ENCODE peak calls at places on chromosome 3, in nine cellular contexts. S is GM13977; F is activated CD8-positive, alpha-beta T cell treated with anti-CD3 and anti-CD28 coated beads, Interleukin-2, amount 10 ng/mL, durations not matched to agents 7 days and 5 days; C is tibial nerve; N is dorsolateral prefrontal cortex; X is stimulated activated CD4-positive, alpha-beta T cell treated with anti-CD3 and anti-CD28 coated beads, Interleukin-1b, Interleukin-23, amount 100 ng/mL, for 1 hour; R is Peyer's patch; A is ELR; V is amygdala. P is an unnamed sample.

GRCh38 chr3:146465713-146466465 is 3.5 kb downstream of the PLSCR2 start:
- DNase-seq in N (no peak), C (no peak), R (no peak), X (no peak), A (peak), V (no peak), F (no peak), S (no peak), P (peak)

GRCh38 chr3:127544806-127545545 is 45.6 kb downstream of the TPRA1 start:
- DNase-seq in R (peak), F (no peak), N (no peak), C (no peak), S (no peak), X (no peak), V (no peak), A (no peak), P (no peak)

GRCh38 chr3:64494530-64494929 is 193.3 kb downstream of the ADAMTS9 start:
- DNase-seq in F (no peak), S (no peak), R (no peak), X (no peak), A (no peak), N (no peak), C (no peak), V (no peak), P (no peak)

GRCh38 chr3:66501483-66502266 is 853 bp upstream of the LRIG1 start:
- DNase-seq in S (no peak), A (no peak), F (no peak), N (no peak), V (no peak), X (no peak), C (no peak), R (no peak), P (no peak)

GRCh38 chr3:111906667-111907066 is 47.6 kb downstream of the PHLDB2 start:
- DNase-seq in V (no peak), C (no peak), X (no peak), A (peak), N (no peak), R (no peak), S (no peak), F (no peak), P (no peak)

GRCh38 chr3:127438371-127438770 is 150.5 kb upstream of the PRR20G start:
- DNase-seq in V (no peak), C (no peak), X (no peak), F (no peak), A (no peak), S (no peak), N (no peak), R (no peak), P (no peak)

GRCh38 chr3:156816794-156817741 is 9.1 kb upstream of the LEKR1 start:
- DNase-seq in A (peak), R (peak), F (peak), C (peak), V (peak), X (peak), S (peak), N (peak), P (peak)

GRCh38 chr3:149449100-149449654 is 25.3 kb upstream of the TM4SF4 start:
- DNase-seq in F (no peak), C (no peak), N (no peak), A (no peak), X (no peak), V (no peak), R (no peak), S (no peak), P (no peak)

GRCh38 chr3:120475722-120476385 is 25.1 kb upstream of the FSTL1 start:
- DNase-seq in R (no peak), S (no peak), V (no peak), A (peak), C (no peak), X (no peak), F (no peak), N (no peak), P (no peak)

GRCh38 chr3:141379250-141379872 is 11.1 kb downstream of the ZBTB38 start:
- DNase-seq in R (no peak), S (no peak), N (no peak), A (no peak), C (no peak), F (no peak), V (no peak), X (no peak), P (no peak)

GRCh38 chr3:76383781-76384180 is 598.4 kb upstream of the ZNF717 start:
- DNase-seq in X (no peak), R (no peak), V (no peak), S (no peak), C (no peak), N (peak), A (no peak), F (no peak), P (no peak)

GRCh38 chr3:140113983-140114923 is 179.3 kb downstream of the CLSTN2 start:
- DNase-seq in V (no peak), N (no peak), S (no peak), C (no peak), A (no peak), R (no peak), X (no peak), F (no peak), P (no peak)

GRCh38 chr3:125055913-125056705 is at the start of gene HEG1:
- DNase-seq in R (peak), F (peak), S (peak), V (peak), A (peak), C (peak), X (peak), N (peak), P (peak)

GRCh38 chr3:151901282-151901945 is 28.0 kb downstream of the SUCNR1 start:
- DNase-seq in V (no peak), S (no peak), R (no peak), X (no peak), C (no peak), A (peak), F (no peak), N (no peak), P (no peak)

GRCh38 chr3:18556001-18556408 is 130.9 kb upstream of the SATB1 start:
- DNase-seq in N (no peak), A (no peak), R (no peak), S (no peak), V (no peak), X (no peak), C (no peak), F (no peak), P (no peak)

P was measured in spleen.